ENCODE peak calls at places on chromosome 2, in six cellular contexts. One of them, this sample, is unnamed.

GRCh38 chr2:75560022-75560767 is 544 bp downstream of the EVA1A start:
- DNase-seq in heart left ventricle: no peak
- DNase-seq in effector memory CD4-positive, alpha-beta T cell: no peak
- DNase-seq in body of pancreas: peak
- DNase-seq in skeletal muscle cell: no peak
- DNase-seq in AG09309: no peak
- DNase-seq in this sample: no peak

GRCh38 chr2:495745-496275 is 181.4 kb downstream of the TMEM18 start:
- DNase-seq in skeletal muscle cell: no peak
- DNase-seq in heart left ventricle: no peak
- DNase-seq in AG09309: no peak
- DNase-seq in body of pancreas: no peak
- DNase-seq in effector memory CD4-positive, alpha-beta T cell: no peak
- DNase-seq in this sample: no peak

GRCh38 chr2:73770725-73771124 is 9.2 kb downstream of the DUSP11 start:
- DNase-seq in effector memory CD4-positive, alpha-beta T cell: no peak
- DNase-seq in body of pancreas: no peak
- DNase-seq in skeletal muscle cell: no peak
- DNase-seq in heart left ventricle: no peak
- DNase-seq in AG09309: no peak
- DNase-seq in this sample: no peak

GRCh38 chr2:150476213-150476740 is 11.2 kb downstream of the RND3 start:
- DNase-seq in body of pancreas: no peak
- DNase-seq in heart left ventricle: no peak
- DNase-seq in skeletal muscle cell: no peak
- DNase-seq in AG09309: no peak
- DNase-seq in effector memory CD4-positive, alpha-beta T cell: no peak
- DNase-seq in this sample: no peak

GRCh38 chr2:58215429-58215828 is 25.7 kb downstream of the FANCL start:
- DNase-seq in body of pancreas: no peak
- DNase-seq in AG09309: no peak
- DNase-seq in skeletal muscle cell: peak
- DNase-seq in heart left ventricle: no peak
- DNase-seq in effector memory CD4-positive, alpha-beta T cell: no peak
- DNase-seq in this sample: no peak

GRCh38 chr2:166126014-166126639 is 1.7 kb downstream of the SCN1A start:
- DNase-seq in heart left ventricle: no peak
- DNase-seq in skeletal muscle cell: peak
- DNase-seq in effector memory CD4-positive, alpha-beta T cell: no peak
- DNase-seq in AG09309: peak
- DNase-seq in body of pancreas: no peak
- DNase-seq in this sample: peak

GRCh38 chr2:47221956-47222355 is 66.8 kb upstream of the STPG4 start:
- DNase-seq in skeletal muscle cell: no peak
- DNase-seq in heart left ventricle: no peak
- DNase-seq in body of pancreas: no peak
- DNase-seq in effector memory CD4-positive, alpha-beta T cell: no peak
- DNase-seq in AG09309: no peak
- DNase-seq in this sample: no peak

GRCh38 chr2:167943877-167944276 is 303.5 kb downstream of the STK39 start:
- DNase-seq in effector memory CD4-positive, alpha-beta T cell: no peak
- DNase-seq in heart left ventricle: no peak
- DNase-seq in skeletal muscle cell: peak
- DNase-seq in body of pancreas: no peak
- DNase-seq in AG09309: no peak
- DNase-seq in this sample: no peak

GRCh38 chr2:127083819-127084503 is 23.0 kb downstream of the BIN1 start:
- DNase-seq in heart left ventricle: no peak
- DNase-seq in AG09309: peak
- DNase-seq in body of pancreas: no peak
- DNase-seq in skeletal muscle cell: peak
- DNase-seq in effector memory CD4-positive, alpha-beta T cell: no peak
- DNase-seq in this sample: peak

GRCh38 chr2:158498043-158498748 is 41.4 kb downstream of the PKP4 start:
- DNase-seq in AG09309: no peak
- DNase-seq in skeletal muscle cell: no peak
- DNase-seq in heart left ventricle: no peak
- DNase-seq in body of pancreas: no peak
- DNase-seq in effector memory CD4-positive, alpha-beta T cell: no peak
- DNase-seq in this sample: no peak

GRCh38 chr2:234863043-234863934 is 88.5 kb upstream of the SH3BP4 start:
- DNase-seq in body of pancreas: peak
- DNase-seq in AG09309: no peak
- DNase-seq in effector memory CD4-positive, alpha-beta T cell: no peak
- DNase-seq in skeletal muscle cell: no peak
- DNase-seq in heart left ventricle: no peak
- DNase-seq in this sample: no peak

GRCh38 chr2:109487237-109487869 is 126.4 kb downstream of the SEPTIN10 start:
- DNase-seq in body of pancreas: no peak
- DNase-seq in heart left ventricle: no peak
- DNase-seq in AG09309: peak
- DNase-seq in skeletal muscle cell: peak
- DNase-seq in effector memory CD4-positive, alpha-beta T cell: no peak
- DNase-seq in this sample: peak

GRCh38 chr2:213818436-213818835 is 534.2 kb downstream of the SPAG16 start:
- DNase-seq in effector memory CD4-positive, alpha-beta T cell: no peak
- DNase-seq in heart left ventricle: no peak
- DNase-seq in AG09309: no peak
- DNase-seq in body of pancreas: no peak
- DNase-seq in skeletal muscle cell: peak
- DNase-seq in this sample: no peak

GRCh38 chr2:128306931-128307460 is 11.7 kb downstream of the HS6ST1 start:
- DNase-seq in effector memory CD4-positive, alpha-beta T cell: no peak
- DNase-seq in heart left ventricle: peak
- DNase-seq in skeletal muscle cell: no peak
- DNase-seq in AG09309: no peak
- DNase-seq in body of pancreas: peak
- DNase-seq in this sample: no peak

GRCh38 chr2:49714433-49714832 is 560.1 kb upstream of the FSHR start:
- DNase-seq in heart left ventricle: no peak
- DNase-seq in skeletal muscle cell: no peak
- DNase-seq in body of pancreas: no peak
- DNase-seq in effector memory CD4-positive, alpha-beta T cell: no peak
- DNase-seq in AG09309: no peak
- DNase-seq in this sample: no peak

GRCh38 chr2:231992888-231993287 is 31.4 kb downstream of the DIS3L2 start:
- DNase-seq in skeletal muscle cell: no peak
- DNase-seq in effector memory CD4-positive, alpha-beta T cell: no peak
- DNase-seq in body of pancreas: no peak
- DNase-seq in AG09309: no peak
- DNase-seq in heart left ventricle: no peak
- DNase-seq in this sample: no peak

GRCh38 chr2:125167820-125168219 is 1142.7 kb downstream of the CNTNAP5 start:
- DNase-seq in AG09309: peak
- DNase-seq in effector memory CD4-positive, alpha-beta T cell: no peak
- DNase-seq in skeletal muscle cell: peak
- DNase-seq in heart left ventricle: no peak
- DNase-seq in body of pancreas: no peak
- DNase-seq in this sample: peak

GRCh38 chr2:203858176-203858575 is 9.4 kb upstream of the CTLA4 start:
- DNase-seq in body of pancreas: no peak
- DNase-seq in skeletal muscle cell: no peak
- DNase-seq in heart left ventricle: no peak
- DNase-seq in effector memory CD4-positive, alpha-beta T cell: no peak
- DNase-seq in AG09309: no peak
- DNase-seq in this sample: no peak

GRCh38 chr2:165573534-165574461 is 104.3 kb downstream of the CSRNP3 start:
- DNase-seq in effector memory CD4-positive, alpha-beta T cell: no peak
- DNase-seq in heart left ventricle: peak
- DNase-seq in AG09309: no peak
- DNase-seq in skeletal muscle cell: no peak
- DNase-seq in body of pancreas: peak
- DNase-seq in this sample: no peak

GRCh38 chr2:37570773-37571570 is 100.5 kb downstream of the CDC42EP3 start:
- DNase-seq in heart left ventricle: no peak
- DNase-seq in effector memory CD4-positive, alpha-beta T cell: no peak
- DNase-seq in AG09309: no peak
- DNase-seq in body of pancreas: no peak
- DNase-seq in skeletal muscle cell: peak
- DNase-seq in this sample: no peak

GRCh38 chr2:155391613-155392012 is 693.1 kb downstream of the KCNJ3 start:
- DNase-seq in skeletal muscle cell: no peak
- DNase-seq in heart left ventricle: no peak
- DNase-seq in AG09309: no peak
- DNase-seq in body of pancreas: no peak
- DNase-seq in effector memory CD4-positive, alpha-beta T cell: no peak
- DNase-seq in this sample: no peak

GRCh38 chr2:38912619-38913018 is 22.9 kb downstream of the ARHGEF33 start:
- DNase-seq in AG09309: no peak
- DNase-seq in skeletal muscle cell: no peak
- DNase-seq in heart left ventricle: no peak
- DNase-seq in body of pancreas: no peak
- DNase-seq in effector memory CD4-positive, alpha-beta T cell: no peak
- DNase-seq in this sample: no peak

GRCh38 chr2:238120463-238121298 is 17.8 kb upstream of the KLHL30 start:
- DNase-seq in heart left ventricle: peak
- DNase-seq in skeletal muscle cell: peak
- DNase-seq in body of pancreas: no peak
- DNase-seq in effector memory CD4-positive, alpha-beta T cell: no peak
- DNase-seq in AG09309: no peak
- DNase-seq in this sample: no peak

GRCh38 chr2:23009545-23010149 is 375.3 kb upstream of the KLHL29 start:
- DNase-seq in effector memory CD4-positive, alpha-beta T cell: no peak
- DNase-seq in body of pancreas: peak
- DNase-seq in AG09309: no peak
- DNase-seq in heart left ventricle: no peak
- DNase-seq in skeletal muscle cell: peak
- DNase-seq in this sample: peak

GRCh38 chr2:113806217-113806913 is 49.9 kb upstream of the SLC35F5 start:
- DNase-seq in effector memory CD4-positive, alpha-beta T cell: no peak
- DNase-seq in heart left ventricle: no peak
- DNase-seq in AG09309: no peak
- DNase-seq in skeletal muscle cell: no peak
- DNase-seq in body of pancreas: no peak
- DNase-seq in this sample: peak

GRCh38 chr2:67668538-67668937 is 271.4 kb downstream of the ETAA1 start:
- DNase-seq in body of pancreas: no peak
- DNase-seq in heart left ventricle: no peak
- DNase-seq in effector memory CD4-positive, alpha-beta T cell: no peak
- DNase-seq in skeletal muscle cell: no peak
- DNase-seq in AG09309: no peak
- DNase-seq in this sample: no peak

GRCh38 chr2:12202301-12202700 is 455.9 kb downstream of the LPIN1 start:
- DNase-seq in body of pancreas: no peak
- DNase-seq in AG09309: no peak
- DNase-seq in skeletal muscle cell: peak
- DNase-seq in effector memory CD4-positive, alpha-beta T cell: no peak
- DNase-seq in heart left ventricle: no peak
- DNase-seq in this sample: no peak

GRCh38 chr2:121682396-121683298 is 33.4 kb upstream of the CLASP1 start:
- DNase-seq in heart left ventricle: no peak
- DNase-seq in body of pancreas: no peak
- DNase-seq in effector memory CD4-positive, alpha-beta T cell: no peak
- DNase-seq in AG09309: no peak
- DNase-seq in skeletal muscle cell: no peak
- DNase-seq in this sample: no peak

GRCh38 chr2:101751276-101751675 is 53.8 kb downstream of the MAP4K4 start:
- DNase-seq in skeletal muscle cell: no peak
- DNase-seq in heart left ventricle: no peak
- DNase-seq in AG09309: no peak
- DNase-seq in effector memory CD4-positive, alpha-beta T cell: no peak
- DNase-seq in body of pancreas: no peak
- DNase-seq in this sample: no peak
- H3K4me3 ChIP-seq in skeletal muscle cell: no peak
- H3K4me3 ChIP-seq in heart left ventricle: no peak
- H3K4me3 ChIP-seq in AG09309: no peak
- H3K4me3 ChIP-seq in effector memory CD4-positive, alpha-beta T cell: no peak
- H3K4me3 ChIP-seq in body of pancreas: no peak
- H3K4me3 ChIP-seq in this sample: no peak

DNA sequence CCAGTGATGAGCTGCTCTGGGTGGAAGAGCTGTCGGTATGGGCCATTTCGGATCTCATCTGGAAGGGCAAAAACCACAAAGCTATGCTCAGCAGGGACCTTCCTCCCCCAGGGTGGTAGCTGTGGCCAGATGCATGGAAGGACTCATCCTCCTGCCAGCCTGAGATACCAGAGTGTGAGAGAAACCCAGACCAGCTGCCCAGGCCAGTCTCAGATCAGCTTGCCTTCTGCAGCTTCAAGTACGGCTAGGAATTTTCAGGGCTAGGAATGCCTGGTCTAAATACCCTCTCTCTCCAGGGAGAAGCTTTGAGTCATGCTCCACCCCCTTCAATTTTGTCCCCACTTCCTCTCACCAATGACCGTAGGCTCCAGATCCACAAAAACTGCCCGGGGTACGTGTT is 1.4 kb upstream of the TUBA4B start:
- DNase-seq in body of pancreas: no peak
- DNase-seq in heart left ventricle: no peak
- DNase-seq in skeletal muscle cell: no peak
- DNase-seq in effector memory CD4-positive, alpha-beta T cell: no peak
- DNase-seq in AG09309: no peak
- DNase-seq in this sample: no peak
- H3K4me3 ChIP-seq in body of pancreas: no peak
- H3K4me3 ChIP-seq in heart left ventricle: no peak
- H3K4me3 ChIP-seq in skeletal muscle cell: no peak
- H3K4me3 ChIP-seq in effector memory CD4-positive, alpha-beta T cell: peak
- H3K4me3 ChIP-seq in AG09309: no peak
- H3K4me3 ChIP-seq in this sample: no peak

DNA sequence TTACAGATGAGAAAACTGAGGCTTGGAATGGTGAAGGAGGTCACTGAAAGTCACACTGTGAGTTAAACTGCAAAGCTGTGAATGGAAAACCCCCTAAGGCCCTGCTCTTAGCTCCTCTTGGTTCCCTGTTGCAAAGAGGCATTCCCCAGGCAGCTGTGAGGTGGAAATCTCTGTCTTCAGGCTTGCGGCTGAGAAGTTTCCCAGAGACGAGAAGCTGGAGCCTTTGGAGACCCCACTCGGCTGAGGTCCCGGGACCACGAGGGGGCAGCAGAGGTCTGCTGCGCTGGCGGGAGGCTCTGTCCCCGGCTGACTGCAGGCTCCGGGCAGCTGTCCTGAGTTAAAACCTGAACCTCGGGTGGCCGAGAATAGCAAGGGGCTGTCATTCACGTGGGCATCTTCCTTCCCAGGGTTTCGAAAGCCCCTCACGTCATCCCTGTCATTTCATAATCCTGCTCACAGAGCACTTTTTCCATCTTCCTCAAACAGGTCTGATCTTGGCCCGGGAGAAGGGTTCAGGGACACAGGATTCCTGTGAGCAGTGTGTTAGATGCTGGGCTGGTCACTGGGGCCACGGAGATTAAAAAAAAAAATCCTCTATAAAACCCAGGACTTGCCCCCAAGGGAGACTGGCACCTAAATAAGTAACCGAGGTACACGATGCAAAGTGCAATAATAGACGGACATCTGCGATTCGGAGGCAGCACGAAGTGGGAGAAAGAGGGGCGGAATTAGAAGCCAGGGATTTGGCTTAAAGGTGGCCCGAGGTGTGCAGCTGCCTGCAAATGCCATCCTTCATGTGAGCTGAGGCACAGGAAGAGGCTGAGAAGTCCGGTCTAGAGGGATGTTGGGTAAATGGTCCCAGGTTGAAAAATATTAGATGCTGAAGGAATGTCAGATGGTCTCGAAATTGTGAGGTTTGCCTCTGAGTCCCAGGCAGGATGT is 24.6 kb upstream of the ATOH8 start:
- DNase-seq in heart left ventricle: peak
- DNase-seq in body of pancreas: peak
- DNase-seq in effector memory CD4-positive, alpha-beta T cell: peak
- DNase-seq in AG09309: no peak
- DNase-seq in skeletal muscle cell: no peak
- DNase-seq in this sample: no peak
- H3K4me3 ChIP-seq in heart left ventricle: no peak
- H3K4me3 ChIP-seq in body of pancreas: no peak
- H3K4me3 ChIP-seq in effector memory CD4-positive, alpha-beta T cell: no peak
- H3K4me3 ChIP-seq in AG09309: no peak
- H3K4me3 ChIP-seq in skeletal muscle cell: no peak
- H3K4me3 ChIP-seq in this sample: no peak

GRCh38 chr2:219507555-219508443 is 6.5 kb upstream of the ASIC4 start:
- DNase-seq in AG09309: no peak
- DNase-seq in heart left ventricle: peak
- DNase-seq in effector memory CD4-positive, alpha-beta T cell: no peak
- DNase-seq in skeletal muscle cell: no peak
- DNase-seq in body of pancreas: no peak
- DNase-seq in this sample: no peak
- H3K4me3 ChIP-seq in AG09309: no peak
- H3K4me3 ChIP-seq in heart left ventricle: no peak
- H3K4me3 ChIP-seq in effector memory CD4-positive, alpha-beta T cell: no peak
- H3K4me3 ChIP-seq in skeletal muscle cell: no peak
- H3K4me3 ChIP-seq in body of pancreas: no peak
- H3K4me3 ChIP-seq in this sample: no peak

This sample was measured in BJ.